ENCODE peak calls at places on chromosomes 2 and 18, in nine cellular contexts. G, B, Z, L, Q, F, E, M and P are unnamed samples.

GRCh38 chr2:163613155-163613554 is 122.7 kb downstream of the FIGN start:
- DNase-seq in G (peak), B (no peak), Z (no peak), L (no peak), Q (no peak), F (no peak), E (no peak), M (no peak), P (no peak)

GRCh38 chr18:2180586-2180985 is 390.7 kb downstream of the METTL4 start:
- DNase-seq in G (no peak), B (no peak), Z (no peak), L (no peak), Q (no peak), F (no peak), E (no peak), M (no peak), P (no peak)

GRCh38 chr2:168192839-168193616 is 54.4 kb downstream of the STK39 start:
- DNase-seq in G (no peak), B (no peak), Z (no peak), L (peak), Q (no peak), F (no peak), E (peak), M (no peak), P (no peak)

GRCh38 chr2:182543746-182544525 is 117.1 kb upstream of the PDE1A start:
- DNase-seq in G (no peak), B (no peak), Z (no peak), L (peak), Q (no peak), F (no peak), E (no peak), M (no peak), P (no peak)

GRCh38 chr2:212915121-212915782 is 236.2 kb downstream of the IKZF2 start:
- DNase-seq in G (no peak), B (no peak), Z (no peak), L (no peak), Q (no peak), F (no peak), E (no peak), M (no peak), P (no peak)

GRCh38 chr2:56168163-56168562 is 15.6 kb upstream of the CCDC85A start:
- DNase-seq in G (no peak), B (no peak), Z (no peak), L (no peak), Q (no peak), F (no peak), E (no peak), M (no peak), P (no peak)

GRCh38 chr2:121128741-121129659 is 156.0 kb downstream of the TFCP2L1 start:
- DNase-seq in G (peak), B (peak), Z (peak), L (peak), Q (peak), F (peak), E (peak), M (peak), P (no peak)

GRCh38 chr2:234203135-234203984 is 152.9 kb downstream of the SPP2 start:
- DNase-seq in G (no peak), B (no peak), Z (no peak), L (peak), Q (no peak), F (no peak), E (no peak), M (no peak), P (no peak)

GRCh38 chr18:35376393-35376741 is 770 bp downstream of the ZNF396 start:
- DNase-seq in G (peak), B (peak), Z (peak), L (no peak), Q (no peak), F (peak), E (peak), M (no peak), P (no peak)

GRCh38 chr18:70420151-70420898 is 131.5 kb downstream of the SOCS6 start:
- DNase-seq in G (no peak), B (no peak), Z (no peak), L (peak), Q (no peak), F (no peak), E (no peak), M (no peak), P (no peak)

GRCh38 chr2:97011977-97012569 is 25.7 kb upstream of the FAM178B start:
- DNase-seq in G (peak), B (peak), Z (no peak), L (peak), Q (peak), F (no peak), E (no peak), M (no peak), P (peak)

GRCh38 chr2:156175946-156176345 is 156.6 kb downstream of the NR4A2 start:
- DNase-seq in G (no peak), B (no peak), Z (no peak), L (no peak), Q (no peak), F (no peak), E (no peak), M (no peak), P (no peak)

GRCh38 chr2:54274781-54275242 is 18.8 kb upstream of the TSPYL6 start:
- DNase-seq in G (no peak), B (no peak), Z (no peak), L (no peak), Q (no peak), F (no peak), E (no peak), M (no peak), P (peak)

GRCh38 chr2:176753752-176754474 is 458.7 kb upstream of the HNRNPA3 start:
- DNase-seq in G (no peak), B (no peak), Z (no peak), L (no peak), Q (no peak), F (no peak), E (no peak), M (no peak), P (no peak)

GRCh38 chr2:127096280-127096679 is 10.7 kb downstream of the BIN1 start:
- DNase-seq in G (no peak), B (no peak), Z (peak), L (no peak), Q (no peak), F (no peak), E (no peak), M (no peak), P (no peak)

GRCh38 chr2:218988650-218989049 is 3.7 kb upstream of the FEV start:
- DNase-seq in G (no peak), B (no peak), Z (no peak), L (no peak), Q (no peak), F (no peak), E (no peak), M (no peak), P (no peak)

GRCh38 chr2:226794751-226795171 is 4.9 kb downstream of the IRS1 start:
- DNase-seq in G (no peak), B (peak), Z (no peak), L (no peak), Q (no peak), F (no peak), E (peak), M (no peak), P (no peak)

GRCh38 chr2:143684731-143685364 is 555.6 kb downstream of the ARHGAP15 start:
- DNase-seq in G (no peak), B (no peak), Z (no peak), L (no peak), Q (no peak), F (no peak), E (no peak), M (no peak), P (no peak)

GRCh38 chr2:212109217-212109616 is 429.4 kb downstream of the ERBB4 start:
- DNase-seq in G (no peak), B (no peak), Z (no peak), L (no peak), Q (no peak), F (no peak), E (no peak), M (no peak), P (no peak)

GRCh38 chr2:164841719-164842623 is at the start of gene COBLL1:
- DNase-seq in G (peak), B (peak), Z (peak), L (peak), Q (peak), F (peak), E (peak), M (peak), P (no peak)

GRCh38 chr2:238865015-238865719 is 17.3 kb downstream of the TWIST2 start:
- DNase-seq in G (no peak), B (no peak), Z (no peak), L (no peak), Q (no peak), F (no peak), E (peak), M (no peak), P (no peak)

GRCh38 chr2:187324631-187325030 is 123.4 kb downstream of the CALCRL start:
- DNase-seq in G (no peak), B (no peak), Z (no peak), L (no peak), Q (no peak), F (no peak), E (no peak), M (no peak), P (peak)

GRCh38 chr2:173806761-173807160 is 158.4 kb downstream of the SP3 start:
- DNase-seq in G (no peak), B (peak), Z (no peak), L (no peak), Q (no peak), F (no peak), E (no peak), M (peak), P (no peak)

GRCh38 chr2:101253713-101254085 is 1.0 kb downstream of the CNOT11 start:
- DNase-seq in G (peak), B (no peak), Z (no peak), L (peak), Q (no peak), F (no peak), E (no peak), M (no peak), P (no peak)

GRCh38 chr2:228681426-228681825 is 499.9 kb upstream of the SPHKAP start:
- DNase-seq in G (peak), B (peak), Z (no peak), L (no peak), Q (no peak), F (peak), E (peak), M (no peak), P (no peak)

GRCh38 chr18:75489493-75490190 is 62.1 kb upstream of the SMIM21 start:
- DNase-seq in G (no peak), B (no peak), Z (no peak), L (no peak), Q (no peak), F (no peak), E (no peak), M (no peak), P (no peak)

GRCh38 chr18:55031979-55032378 is 72.7 kb upstream of the CCDC68 start:
- DNase-seq in G (no peak), B (peak), Z (no peak), L (no peak), Q (no peak), F (no peak), E (no peak), M (no peak), P (no peak)

GRCh38 chr18:63903981-63904570 is 3.7 kb upstream of the SERPINB10 start:
- DNase-seq in G (no peak), B (no peak), Z (no peak), L (no peak), Q (no peak), F (no peak), E (no peak), M (no peak), P (no peak)

GRCh38 chr2:235143789-235144188 is 192.0 kb downstream of the SH3BP4 start:
- DNase-seq in G (no peak), B (no peak), Z (no peak), L (no peak), Q (no peak), F (no peak), E (no peak), M (peak), P (no peak)

GRCh38 chr2:215483431-215483830 is 47.6 kb upstream of the FN1 start:
- DNase-seq in G (no peak), B (no peak), Z (no peak), L (no peak), Q (no peak), F (no peak), E (no peak), M (no peak), P (no peak)

GRCh38 chr2:170817247-170817998 is 736 bp downstream of the GAD1 start:
- DNase-seq in G (peak), B (peak), Z (no peak), L (peak), Q (peak), F (peak), E (peak), M (peak), P (no peak)

GRCh38 chr2:221334466-221334865 is 237.6 kb downstream of the EPHA4 start:
- DNase-seq in G (no peak), B (no peak), Z (no peak), L (no peak), Q (no peak), F (no peak), E (no peak), M (no peak), P (peak)

GRCh38 chr2:36343601-36344000 is 12.0 kb upstream of the CRIM1 start:
- DNase-seq in G (no peak), B (no peak), Z (no peak), L (no peak), Q (no peak), F (no peak), E (no peak), M (no peak), P (no peak)

GRCh38 chr18:45386256-45386655 is 229.0 kb upstream of the SLC14A2 start:
- DNase-seq in G (peak), B (peak), Z (no peak), L (peak), Q (peak), F (peak), E (peak), M (peak), P (no peak)

GRCh38 chr2:39640107-39640506 is 25.6 kb upstream of the TMEM178A start:
- DNase-seq in G (no peak), B (no peak), Z (no peak), L (no peak), Q (no peak), F (no peak), E (no peak), M (no peak), P (no peak)

GRCh38 chr2:71702071-71702970 is 249.0 kb downstream of the DYSF start:
- DNase-seq in G (no peak), B (no peak), Z (peak), L (no peak), Q (no peak), F (no peak), E (no peak), M (no peak), P (no peak)

DNA sequence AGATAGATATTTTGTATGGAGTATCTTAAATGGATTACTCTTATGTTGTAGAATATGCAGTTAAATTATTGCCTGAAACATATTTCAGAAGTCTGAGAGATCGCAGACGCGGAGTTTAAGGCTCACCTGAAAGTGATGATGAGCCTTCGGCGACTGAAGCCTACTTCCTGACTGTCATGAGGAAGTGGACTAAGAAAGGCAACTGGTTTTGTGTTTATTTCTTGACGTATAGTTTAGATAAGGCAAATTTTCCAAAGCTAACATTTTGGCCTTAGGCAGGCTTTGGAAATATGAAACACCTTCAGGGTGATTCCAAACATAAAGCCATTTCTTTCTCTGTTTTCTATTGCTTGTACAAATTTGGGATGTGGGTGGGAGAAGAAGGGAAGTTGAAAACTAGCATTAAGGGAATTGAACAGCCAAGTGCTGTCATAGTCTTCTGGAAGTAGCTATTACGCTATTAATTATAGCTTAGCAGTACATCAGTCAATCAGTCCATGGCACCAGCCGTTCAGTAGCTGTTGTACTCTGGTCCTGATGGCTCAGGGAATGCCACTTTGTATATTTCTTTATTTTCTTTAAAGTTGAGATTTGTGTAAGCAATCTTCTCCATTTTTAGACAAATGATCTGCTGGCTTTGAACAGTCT is 1.5 kb downstream of the GRHL1 start:
- DNase-seq in G (no peak), B (no peak), Z (no peak), L (no peak), Q (no peak), F (no peak), E (no peak), M (no peak), P (no peak)
- H3K9ac ChIP-seq in G (no peak), B (no peak), Z (no peak), L (no peak), Q (no peak), F (no peak), E (no peak), M (no peak), P (no peak)

DNA sequence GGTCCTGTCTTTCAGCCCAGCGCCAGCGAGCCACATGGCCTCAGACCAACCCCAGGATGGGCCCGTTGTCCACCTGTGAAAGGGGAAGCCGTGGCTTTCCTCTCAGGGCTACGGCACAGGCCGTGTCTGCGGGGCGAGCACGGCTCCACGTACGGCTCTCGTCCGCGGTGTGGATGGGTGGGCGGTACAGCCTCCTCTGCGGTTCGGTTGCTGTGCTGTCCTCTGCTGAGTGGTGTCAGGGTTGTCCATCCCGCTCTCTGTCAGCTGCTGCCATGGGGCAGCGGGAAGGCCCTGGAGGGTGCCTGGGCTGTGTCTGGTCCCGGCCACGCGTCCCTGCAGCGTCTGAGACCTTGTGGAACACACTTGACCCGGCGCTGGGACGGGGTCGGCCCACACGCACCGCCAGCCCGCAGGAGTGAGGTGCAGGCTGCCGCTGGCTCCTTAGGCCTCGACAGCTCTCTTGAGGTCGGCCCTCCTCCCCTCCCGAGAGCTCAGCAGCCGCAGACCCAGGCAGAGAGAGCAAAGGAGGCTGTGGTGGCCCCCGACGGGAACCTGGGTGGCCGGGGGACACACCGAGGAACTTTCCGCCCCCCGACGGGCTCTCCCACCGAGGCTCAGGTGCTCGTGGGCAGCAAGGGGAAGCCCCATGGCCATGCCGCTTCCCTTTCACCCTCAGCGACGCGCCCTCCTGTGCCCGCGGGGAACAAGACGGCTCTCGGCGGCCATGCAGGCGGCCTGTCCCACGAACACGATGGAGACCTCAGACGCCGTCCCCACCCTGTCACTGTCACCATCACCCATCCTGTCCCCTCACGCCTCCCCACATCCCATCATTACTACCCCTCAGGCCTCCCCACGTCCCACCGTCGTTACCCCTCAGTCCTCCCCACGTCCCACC is 128.7 kb downstream of the NFATC1 start:
- DNase-seq in G (no peak), B (no peak), Z (peak), L (no peak), Q (no peak), F (peak), E (peak), M (peak), P (no peak)
- H3K9ac ChIP-seq in G (no peak), B (no peak), Z (no peak), L (no peak), Q (no peak), F (no peak), E (no peak), M (no peak), P (no peak)

GRCh38 chr2:241680827-241681599 is 5.6 kb downstream of the DTYMK start:
- DNase-seq in G (no peak), B (no peak), Z (no peak), L (peak), Q (no peak), F (no peak), E (no peak), M (no peak), P (no peak)
- H3K9ac ChIP-seq in G (no peak), B (no peak), Z (no peak), L (no peak), Q (no peak), F (no peak), E (no peak), M (no peak), P (no peak)

DNA sequence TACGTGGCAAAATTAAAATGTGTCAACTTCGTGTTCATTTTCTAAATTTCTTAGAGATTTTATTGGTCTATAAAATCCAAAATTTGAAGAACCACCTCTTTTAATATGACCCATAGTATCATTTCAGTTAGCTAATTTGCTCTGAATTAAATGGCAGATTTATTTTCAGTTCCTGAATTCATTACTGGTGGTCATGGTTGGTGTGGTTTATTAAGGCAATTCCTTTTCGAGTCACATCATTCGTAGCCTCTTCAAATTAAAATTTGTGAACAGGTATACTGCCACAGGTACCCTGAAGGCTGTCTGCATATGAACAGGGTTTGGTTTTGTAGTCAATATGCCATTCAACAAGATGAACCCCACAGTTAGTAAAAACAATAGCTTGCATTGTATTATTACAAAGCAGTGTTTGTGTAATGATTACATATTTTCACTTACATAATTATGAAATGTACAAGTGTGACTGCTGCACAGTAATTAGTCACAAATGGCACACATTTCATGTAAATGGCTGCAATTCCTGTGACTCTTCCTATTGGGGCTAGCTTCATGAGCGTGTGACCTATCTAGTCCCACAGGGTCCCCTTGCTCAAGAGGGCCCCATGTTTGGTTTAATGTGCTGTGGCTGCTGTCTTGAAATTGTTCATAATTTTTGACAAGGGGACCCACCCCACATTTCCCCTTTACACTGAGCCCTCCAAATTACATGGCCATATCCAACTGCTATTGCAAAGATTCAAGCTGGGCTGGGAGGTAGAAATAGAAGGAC is 48.8 kb downstream of the CDC42EP3 start:
- DNase-seq in G (no peak), B (no peak), Z (no peak), L (no peak), Q (no peak), F (no peak), E (no peak), M (no peak), P (no peak)
- H3K9ac ChIP-seq in G (no peak), B (no peak), Z (no peak), L (no peak), Q (no peak), F (no peak), E (no peak), M (no peak), P (no peak)

GRCh38 chr2:86616502-86616901 is 7.2 kb downstream of the RNF103 start:
- DNase-seq in G (no peak), B (no peak), Z (no peak), L (no peak), Q (no peak), F (no peak), E (no peak), M (no peak), P (no peak)

GRCh38 chr2:86615596-86615995 is 8.1 kb downstream of the RNF103 start:
- DNase-seq in G (no peak), B (no peak), Z (no peak), L (no peak), Q (no peak), F (no peak), E (no peak), M (no peak), P (no peak)

GRCh38 chr2:86617153-86617552 is 6.5 kb downstream of the RNF103 start:
- DNase-seq in G (no peak), B (no peak), Z (no peak), L (no peak), Q (no peak), F (no peak), E (no peak), M (no peak), P (no peak)

GRCh38 chr2:86621290-86621943 is 2.2 kb downstream of the RNF103 start:
- DNase-seq in G (no peak), B (no peak), Z (no peak), L (peak), Q (no peak), F (no peak), E (no peak), M (no peak), P (no peak)

GRCh38 chr2:86617738-86618137 is 5.9 kb downstream of the RNF103 start:
- DNase-seq in G (no peak), B (no peak), Z (no peak), L (no peak), Q (no peak), F (no peak), E (no peak), M (no peak), P (no peak)
- H3K9ac ChIP-seq in G (no peak), B (no peak), Z (no peak), L (no peak), Q (no peak), F (no peak), E (no peak), M (no peak), P (no peak)

GRCh38 chr2:64659252-64659651 is 5.5 kb upstream of the SERTAD2 start:
- DNase-seq in G (no peak), B (no peak), Z (no peak), L (no peak), Q (no peak), F (no peak), E (no peak), M (no peak), P (no peak)
- H3K9ac ChIP-seq in G (no peak), B (no peak), Z (no peak), L (no peak), Q (no peak), F (no peak), E (no peak), M (no peak), P (no peak)